ENCODE peak calls at places on chromosome 18, in five cellular contexts. One of them, this sample, is unnamed.

GRCh38 chr18:76259012-76259568 is 236.0 kb downstream of the ZNF516 start:
- DNase-seq in GM03348: no peak
- DNase-seq in T-cell: no peak
- DNase-seq in SW480: no peak
- DNase-seq in mesenchymal stem cell: no peak
- DNase-seq in this sample: no peak

GRCh38 chr18:42801706-42802105 is 313.8 kb downstream of the RIT2 start:
- DNase-seq in mesenchymal stem cell: peak; percentile 97
- DNase-seq in T-cell: no peak
- DNase-seq in GM03348: peak; percentile 6
- DNase-seq in SW480: no peak
- DNase-seq in this sample: peak; percentile 62

GRCh38 chr18:46213295-46213694 is 109.1 kb downstream of the HAUS1 start:
- DNase-seq in T-cell: no peak
- DNase-seq in SW480: no peak
- DNase-seq in mesenchymal stem cell: peak; percentile 15
- DNase-seq in GM03348: peak; percentile 45
- DNase-seq in this sample: no peak

GRCh38 chr18:22342625-22343024 is 75.1 kb downstream of the CTAGE1 start:
- DNase-seq in T-cell: peak; percentile 40
- DNase-seq in mesenchymal stem cell: peak; percentile 50
- DNase-seq in GM03348: peak; percentile 55
- DNase-seq in SW480: no peak
- DNase-seq in this sample: peak; percentile 79

GRCh38 chr18:9000736-9001135 is 101.8 kb upstream of the NDUFV2 start:
- DNase-seq in mesenchymal stem cell: no peak
- DNase-seq in GM03348: no peak
- DNase-seq in SW480: no peak
- DNase-seq in T-cell: no peak
- DNase-seq in this sample: no peak

GRCh38 chr18:53148056-53148574 is 808.1 kb downstream of the DCC start:
- DNase-seq in SW480: no peak
- DNase-seq in mesenchymal stem cell: no peak
- DNase-seq in T-cell: no peak
- DNase-seq in GM03348: no peak
- DNase-seq in this sample: no peak

GRCh38 chr18:74476154-74476553 is 19.0 kb upstream of the DIPK1C start:
- DNase-seq in GM03348: peak; percentile 40
- DNase-seq in mesenchymal stem cell: peak; percentile 38
- DNase-seq in T-cell: no peak
- DNase-seq in SW480: no peak
- DNase-seq in this sample: no peak

GRCh38 chr18:48356909-48357631 is 52.1 kb downstream of the ZBTB7C start:
- DNase-seq in SW480: no peak
- DNase-seq in GM03348: no peak
- DNase-seq in T-cell: no peak
- DNase-seq in mesenchymal stem cell: no peak
- DNase-seq in this sample: no peak

GRCh38 chr18:7872569-7872968 is 305.5 kb downstream of the PTPRM start:
- DNase-seq in mesenchymal stem cell: peak; percentile 60
- DNase-seq in SW480: peak; percentile 53
- DNase-seq in T-cell: no peak
- DNase-seq in GM03348: peak; percentile 50
- DNase-seq in this sample: no peak

GRCh38 chr18:11736656-11737055 is 47.6 kb downstream of the GNAL start:
- DNase-seq in T-cell: no peak
- DNase-seq in mesenchymal stem cell: peak; percentile 59
- DNase-seq in GM03348: no peak
- DNase-seq in SW480: no peak
- DNase-seq in this sample: no peak

GRCh38 chr18:47881752-47882455 is 48.6 kb downstream of the SMAD2 start:
- DNase-seq in SW480: peak; percentile 29
- DNase-seq in T-cell: no peak
- DNase-seq in mesenchymal stem cell: peak; percentile 30
- DNase-seq in GM03348: peak; percentile 12
- DNase-seq in this sample: peak; percentile 8

GRCh38 chr18:73407506-73407905 is 539.7 kb upstream of the NETO1 start:
- DNase-seq in mesenchymal stem cell: peak; percentile 43
- DNase-seq in SW480: no peak
- DNase-seq in T-cell: no peak
- DNase-seq in GM03348: peak; percentile 38
- DNase-seq in this sample: peak; percentile 4

GRCh38 chr18:62741118-62741566 is 25.8 kb downstream of the PHLPP1 start:
- DNase-seq in SW480: no peak
- DNase-seq in GM03348: no peak
- DNase-seq in mesenchymal stem cell: peak; percentile 91
- DNase-seq in T-cell: no peak
- DNase-seq in this sample: no peak

GRCh38 chr18:68263481-68263880 is 451.4 kb downstream of the TMX3 start:
- DNase-seq in GM03348: peak; percentile 18
- DNase-seq in T-cell: no peak
- DNase-seq in mesenchymal stem cell: peak; percentile 1
- DNase-seq in SW480: no peak
- DNase-seq in this sample: no peak

GRCh38 chr18:79151191-79151590 is 82.0 kb downstream of the ATP9B start:
- DNase-seq in T-cell: no peak
- DNase-seq in mesenchymal stem cell: no peak
- DNase-seq in GM03348: no peak
- DNase-seq in SW480: no peak
- DNase-seq in this sample: no peak

GRCh38 chr18:76554788-76555187 is 59.7 kb upstream of the ZNF516 start:
- DNase-seq in SW480: no peak
- DNase-seq in mesenchymal stem cell: peak; percentile 2
- DNase-seq in GM03348: no peak
- DNase-seq in T-cell: no peak
- DNase-seq in this sample: no peak

GRCh38 chr18:596288-596881 is 403 bp upstream of the CLUL1 start:
- DNase-seq in SW480: peak; percentile 60
- DNase-seq in mesenchymal stem cell: no peak
- DNase-seq in T-cell: no peak
- DNase-seq in GM03348: no peak
- DNase-seq in this sample: no peak

GRCh38 chr18:32351014-32351413 is 119.7 kb downstream of the GAREM1 start:
- DNase-seq in mesenchymal stem cell: peak; percentile 28
- DNase-seq in GM03348: peak; percentile 41
- DNase-seq in SW480: no peak
- DNase-seq in T-cell: no peak
- DNase-seq in this sample: no peak

GRCh38 chr18:79919089-79919488 is 32.4 kb downstream of the SLC66A2 start:
- DNase-seq in mesenchymal stem cell: no peak
- DNase-seq in T-cell: no peak
- DNase-seq in SW480: no peak
- DNase-seq in GM03348: no peak
- DNase-seq in this sample: no peak

GRCh38 chr18:74609535-74609934 is 11.9 kb downstream of the ZNF407 start:
- DNase-seq in T-cell: no peak
- DNase-seq in GM03348: no peak
- DNase-seq in mesenchymal stem cell: peak; percentile 75
- DNase-seq in SW480: no peak
- DNase-seq in this sample: no peak

GRCh38 chr18:48827321-48828200 is 123.2 kb downstream of the SMAD7 start:
- DNase-seq in mesenchymal stem cell: peak; percentile 89
- DNase-seq in T-cell: no peak
- DNase-seq in SW480: no peak
- DNase-seq in GM03348: peak; percentile 79
- DNase-seq in this sample: peak; percentile 57

GRCh38 chr18:77110400-77110799 is 22.2 kb downstream of the MBP start:
- DNase-seq in mesenchymal stem cell: no peak
- DNase-seq in GM03348: no peak
- DNase-seq in T-cell: no peak
- DNase-seq in SW480: no peak
- DNase-seq in this sample: no peak

GRCh38 chr18:9673296-9674251 is 34.5 kb upstream of the RAB31 start:
- DNase-seq in T-cell: peak; percentile 47
- DNase-seq in GM03348: peak; percentile 80
- DNase-seq in mesenchymal stem cell: peak; percentile 70
- DNase-seq in SW480: peak; percentile 90
- DNase-seq in this sample: peak; percentile 32

GRCh38 chr18:59643740-59644139 is 53.5 kb downstream of the CCBE1 start:
- DNase-seq in T-cell: no peak
- DNase-seq in GM03348: no peak
- DNase-seq in SW480: no peak
- DNase-seq in mesenchymal stem cell: no peak
- DNase-seq in this sample: no peak

GRCh38 chr18:42525905-42526304 is 570.9 kb downstream of the PIK3C3 start:
- DNase-seq in T-cell: no peak
- DNase-seq in mesenchymal stem cell: no peak
- DNase-seq in GM03348: no peak
- DNase-seq in SW480: no peak
- DNase-seq in this sample: no peak

GRCh38 chr18:36580266-36580665 is 248.5 kb downstream of the TPGS2 start:
- DNase-seq in mesenchymal stem cell: peak; percentile 4
- DNase-seq in GM03348: peak; percentile 61
- DNase-seq in SW480: no peak
- DNase-seq in T-cell: no peak
- DNase-seq in this sample: peak; percentile 26

GRCh38 chr18:10437837-10438236 is 16.6 kb upstream of the APCDD1 start:
- DNase-seq in SW480: no peak
- DNase-seq in GM03348: no peak
- DNase-seq in mesenchymal stem cell: no peak
- DNase-seq in T-cell: no peak
- DNase-seq in this sample: no peak

GRCh38 chr18:37219257-37219656 is 346.3 kb downstream of the CELF4 start:
- DNase-seq in T-cell: no peak
- DNase-seq in mesenchymal stem cell: no peak
- DNase-seq in SW480: no peak
- DNase-seq in GM03348: no peak
- DNase-seq in this sample: no peak

GRCh38 chr18:57854726-57855125 is 51.6 kb upstream of the ATP8B1 start:
- DNase-seq in T-cell: no peak
- DNase-seq in GM03348: no peak
- DNase-seq in SW480: no peak
- DNase-seq in mesenchymal stem cell: no peak
- DNase-seq in this sample: no peak

GRCh38 chr18:45365835-45366234 is 249.4 kb upstream of the SLC14A2 start:
- DNase-seq in GM03348: peak; percentile 53
- DNase-seq in mesenchymal stem cell: no peak
- DNase-seq in SW480: no peak
- DNase-seq in T-cell: no peak
- DNase-seq in this sample: peak; percentile 53

GRCh38 chr18:9827856-9828793 is 57.6 kb upstream of the TXNDC2 start:
- DNase-seq in SW480: no peak
- DNase-seq in GM03348: peak; percentile 90
- DNase-seq in mesenchymal stem cell: peak; percentile 99
- DNase-seq in T-cell: peak; percentile 25
- DNase-seq in this sample: peak; percentile 96

GRCh38 chr18:53909668-53910067 is 314.8 kb downstream of the MBD2 start:
- DNase-seq in GM03348: peak; percentile 44
- DNase-seq in mesenchymal stem cell: peak; percentile 4
- DNase-seq in T-cell: no peak
- DNase-seq in SW480: no peak
- DNase-seq in this sample: no peak

GRCh38 chr18:49521251-49521650 is 34.2 kb upstream of the C18orf32 start:
- DNase-seq in GM03348: no peak
- DNase-seq in mesenchymal stem cell: no peak
- DNase-seq in SW480: no peak
- DNase-seq in T-cell: no peak
- DNase-seq in this sample: no peak

GRCh38 chr18:25019086-25019860 is 332.7 kb downstream of the ZNF521 start:
- DNase-seq in T-cell: no peak
- DNase-seq in mesenchymal stem cell: peak; percentile 3
- DNase-seq in SW480: no peak
- DNase-seq in GM03348: no peak
- DNase-seq in this sample: no peak

GRCh38 chr18:79466591-79466990 is 70.9 kb downstream of the NFATC1 start:
- DNase-seq in mesenchymal stem cell: no peak
- DNase-seq in GM03348: no peak
- DNase-seq in SW480: no peak
- DNase-seq in T-cell: peak; percentile 8
- DNase-seq in this sample: no peak

This sample was measured in astrocyte of the cerebellum.